ENCODE peak calls at places on chromosomes 4 and X, in five cellular contexts. X is brain microvascular endothelial cell, G is NT2/D1, S is neural crest cell, L is kidney tubule cell. E is an unnamed sample.
A peak's percentile ranks its signal among the peaks of the same experiment; 100 is the strongest.

GRCh38 chrX:70324326-70324725 is 34.4 kb downstream of the KIF4A start:
- DNase-seq in X (no peak), G (no peak), S (no peak), L (no peak), E (peak; percentile 33)

GRCh38 chr4:2619459-2619858 is 83.0 kb downstream of the FAM193A start:
- DNase-seq in X (no peak), G (no peak), S (no peak), L (no peak), E (no peak)

GRCh38 chrX:107775734-107776511 is at the start of gene TSC22D3:
- DNase-seq in X (peak; percentile 47), G (no peak), S (peak; percentile 20), L (peak; percentile 83), E (peak; percentile 60)

GRCh38 chrX:74023203-74023602 is 280.8 kb upstream of the ZCCHC13 start:
- DNase-seq in X (no peak), G (no peak), S (no peak), L (no peak), E (no peak)

GRCh38 chr4:80062527-80062926 is 10.5 kb downstream of the ANTXR2 start:
- DNase-seq in X (no peak), G (no peak), S (no peak), L (no peak), E (no peak)

GRCh38 chr4:40747436-40747835 is 2.3 kb upstream of the NSUN7 start:
- DNase-seq in X (no peak), G (no peak), S (no peak), L (no peak), E (no peak)

GRCh38 chr4:145482209-145483021 is 762 bp downstream of the SMAD1 start:
- DNase-seq in X (peak; percentile 72), G (peak; percentile 32), S (peak; percentile 44), L (peak; percentile 78), E (peak; percentile 71)

GRCh38 chr4:8917868-8918783 is 46.5 kb upstream of the HMX1 start:
- DNase-seq in X (peak; percentile 37), G (peak; percentile 44), S (peak; percentile 83), L (peak; percentile 53), E (peak; percentile 3)

GRCh38 chrX:73944582-73944947 is 359.4 kb upstream of the ZCCHC13 start:
- DNase-seq in X (no peak), G (no peak), S (no peak), L (peak; percentile 35), E (no peak)